ENCODE peak calls at places on chromosome 6, in nine cellular contexts. H is NCI-H460; G is NK-92 treated with Interleukin-12 subunit alpha and Interleukin-12 subunit beta, amount 100 ng/mL, for 24 hours; B is GM04504; C is RWPE2; M is KG1; X is PC-9; Z is GM03348; Y is fibroblast of gingiva. A is an unnamed sample.
A peak's percentile ranks its signal among the peaks of the same experiment; 100 is the strongest.

GRCh38 chr6:20868397-20869185 is 334.3 kb downstream of the CDKAL1 start:
- DNase-seq in H (no peak), X (no peak), Y (no peak), C (no peak), G (no peak), B (no peak), Z (no peak), M (no peak), A (no peak)

GRCh38 chr6:139482184-139482751 is 107.8 kb upstream of the CITED2 start:
- DNase-seq in G (no peak), Y (no peak), M (no peak), C (no peak), B (no peak), Z (no peak), X (no peak), H (no peak), A (no peak)

GRCh38 chr6:170150590-170150945 is 140.3 kb downstream of the DLL1 start:
- DNase-seq in X (no peak), C (no peak), H (no peak), G (no peak), Y (no peak), B (no peak), Z (no peak), M (no peak), A (no peak)

GRCh38 chr6:106608080-106608668 is 21.1 kb downstream of the RTN4IP1 start:
- DNase-seq in B (peak; percentile 23), H (peak; percentile 62), X (peak; percentile 10), C (no peak), M (peak; percentile 10), Z (peak; percentile 44), Y (peak; percentile 59), G (no peak), A (peak; percentile 29)

GRCh38 chr6:107607109-107607508 is 117.2 kb downstream of the SOBP start:
- DNase-seq in C (no peak), X (no peak), B (peak; percentile 4), Y (no peak), G (no peak), Z (no peak), H (no peak), M (no peak), A (peak; percentile 30)

GRCh38 chr6:40774932-40775331 is 187.8 kb upstream of the LRFN2 start:
- DNase-seq in X (no peak), Y (no peak), H (no peak), Z (no peak), G (no peak), B (no peak), M (no peak), C (no peak), A (no peak)

GRCh38 chr6:9186148-9186547 is 750.8 kb upstream of the SLC35B3 start:
- DNase-seq in H (no peak), C (no peak), Y (no peak), Z (no peak), M (no peak), X (no peak), B (no peak), G (no peak), A (no peak)

GRCh38 chr6:165929607-165930006 is 238.0 kb downstream of the TBXT start:
- DNase-seq in B (no peak), X (no peak), G (no peak), M (no peak), Y (no peak), C (no peak), Z (no peak), H (no peak), A (no peak)

GRCh38 chr6:167338551-167339117 is 13.7 kb downstream of the TTLL2 start:
- DNase-seq in Y (no peak), M (no peak), G (no peak), Z (no peak), B (no peak), H (no peak), C (no peak), X (no peak), A (no peak)

GRCh38 chr6:88561974-88562736 is 396.0 kb upstream of the CNR1 start:
- DNase-seq in C (no peak), H (no peak), M (no peak), B (no peak), G (no peak), X (no peak), Z (no peak), Y (no peak), A (no peak)

GRCh38 chr6:166237611-166238010 is 70.0 kb upstream of the TBXT start:
- DNase-seq in H (no peak), B (peak; percentile 31), X (no peak), G (no peak), C (no peak), Z (peak; percentile 57), M (no peak), Y (peak; percentile 20), A (no peak)

GRCh38 chr6:115363379-115363778 is 697.3 kb downstream of the FRK start:
- DNase-seq in X (no peak), C (no peak), Z (no peak), B (no peak), G (no peak), Y (no peak), M (no peak), H (no peak), A (no peak)

GRCh38 chr6:134436281-134436815 is 118.4 kb upstream of the SGK1 start:
- DNase-seq in M (no peak), B (peak; percentile 94), X (peak; percentile 75), H (peak; percentile 82), G (peak; percentile 75), C (peak; percentile 85), Z (peak; percentile 87), Y (peak; percentile 94), A (no peak)

GRCh38 chr6:23365732-23366131 is 760.3 kb upstream of the NRSN1 start:
- DNase-seq in X (no peak), Z (no peak), C (no peak), M (no peak), Y (no peak), G (no peak), H (no peak), B (no peak), A (no peak)

GRCh38 chr6:2719053-2719375 is 31.7 kb downstream of the MYLK4 start:
- DNase-seq in H (no peak), Y (no peak), M (no peak), C (no peak), B (no peak), Z (no peak), G (no peak), X (no peak), A (no peak)

GRCh38 chr6:76834399-76834798 is 628.9 kb downstream of the HTR1B start:
- DNase-seq in Z (no peak), M (no peak), G (no peak), X (no peak), Y (no peak), C (no peak), H (no peak), B (no peak), A (no peak)

GRCh38 chr6:35713006-35713405 is 23.8 kb upstream of the ARMC12 start:
- DNase-seq in H (no peak), C (no peak), Y (no peak), M (no peak), X (no peak), Z (no peak), G (no peak), B (no peak), A (no peak)

GRCh38 chr6:164741938-164742451 is 567.4 kb downstream of the C6orf118 start:
- DNase-seq in H (no peak), G (no peak), M (no peak), B (no peak), C (no peak), Y (no peak), X (no peak), Z (no peak), A (no peak)

GRCh38 chr6:7568021-7568420 is 22.0 kb upstream of the SNRNP48 start:
- DNase-seq in B (peak; percentile 50), X (no peak), H (no peak), M (no peak), G (no peak), C (no peak), Y (peak; percentile 89), Z (peak; percentile 87), A (no peak)

GRCh38 chr6:128063850-128064539 is 163.1 kb upstream of the THEMIS start:
- DNase-seq in B (no peak), Y (no peak), G (no peak), X (no peak), M (no peak), H (no peak), Z (no peak), C (no peak), A (no peak)

GRCh38 chr6:75657327-75657726 is 55.6 kb downstream of the SENP6 start:
- DNase-seq in M (no peak), Z (no peak), C (no peak), B (no peak), G (no peak), H (no peak), X (no peak), Y (no peak), A (no peak)

GRCh38 chr6:56663344-56663743 is 20.7 kb upstream of the DST start:
- DNase-seq in H (no peak), C (peak; percentile 73), Z (no peak), G (no peak), Y (no peak), B (no peak), M (no peak), X (peak; percentile 6), A (peak; percentile 28)

GRCh38 chr6:134846031-134846430 is 103.9 kb downstream of the ALDH8A1 start:
- DNase-seq in B (no peak), Y (no peak), X (no peak), H (no peak), M (no peak), G (no peak), Z (no peak), C (no peak), A (no peak)

GRCh38 chr6:129007819-129008218 is 124.9 kb downstream of the LAMA2 start:
- DNase-seq in C (no peak), X (no peak), Y (no peak), M (no peak), G (no peak), H (no peak), B (no peak), Z (no peak), A (no peak)

GRCh38 chr6:166598441-166599138 is 12.1 kb upstream of the RAMACL start:
- DNase-seq in Z (peak; percentile 79), M (no peak), H (no peak), B (peak; percentile 90), X (peak; percentile 41), Y (peak; percentile 93), C (no peak), G (no peak), A (peak; percentile 65)

GRCh38 chr6:44161997-44162338 is 3.3 kb downstream of the CAPN11 start:
- DNase-seq in H (no peak), X (no peak), M (no peak), G (no peak), C (no peak), Z (peak; percentile 69), B (peak; percentile 17), Y (peak; percentile 24), A (no peak)

GRCh38 chr6:24858154-24858801 is 59.6 kb upstream of the ARMH2 start:
- DNase-seq in X (peak; percentile 9), M (no peak), Z (peak; percentile 53), H (no peak), G (peak; percentile 28), C (no peak), B (peak; percentile 59), Y (peak; percentile 47), A (no peak)

GRCh38 chr6:107819976-107820551 is 4.0 kb downstream of the SCML4 start:
- DNase-seq in X (no peak), M (no peak), Z (no peak), B (no peak), Y (no peak), C (no peak), G (no peak), H (no peak), A (peak; percentile 10)

GRCh38 chr6:30150151-30150550 is 10.9 kb downstream of the TRIM10 start:
- DNase-seq in Z (no peak), X (no peak), B (no peak), G (no peak), H (no peak), C (no peak), M (no peak), Y (no peak), A (no peak)

GRCh38 chr6:166056637-166057036 is 111.0 kb downstream of the TBXT start:
- DNase-seq in M (no peak), Y (peak; percentile 18), X (no peak), H (no peak), B (no peak), C (no peak), G (no peak), Z (peak; percentile 55), A (peak; percentile 67)